ENCODE peak calls at places on chromosomes 7 and 10, in four cellular contexts. One of them, this sample, is unnamed.

GRCh38 chr7:7271094-7271874 is 88.9 kb downstream of the C1GALT1 start:
- DNase-seq in HL-60: no peak
- DNase-seq in IMR-90: no peak
- DNase-seq in AG10803: peak
- DNase-seq in this sample: peak

GRCh38 chr7:55449205-55449991 is 84.3 kb downstream of the LANCL2 start:
- DNase-seq in HL-60: no peak
- DNase-seq in IMR-90: no peak
- DNase-seq in AG10803: no peak
- DNase-seq in this sample: no peak

GRCh38 chr7:6146666-6147065 is 115.5 kb downstream of the ANKRD61 start:
- DNase-seq in AG10803: no peak
- DNase-seq in IMR-90: no peak
- DNase-seq in HL-60: no peak
- DNase-seq in this sample: no peak

GRCh38 chr7:82049442-82049841 is 279.6 kb upstream of the HGF start:
- DNase-seq in HL-60: no peak
- DNase-seq in AG10803: no peak
- DNase-seq in IMR-90: peak
- DNase-seq in this sample: no peak

GRCh38 chr10:110437761-110438341 is 59.9 kb upstream of the DUSP5 start:
- DNase-seq in AG10803: no peak
- DNase-seq in IMR-90: no peak
- DNase-seq in HL-60: no peak
- DNase-seq in this sample: no peak

GRCh38 chr7:90726623-90727022 is 130.5 kb downstream of the CDK14 start:
- DNase-seq in AG10803: peak
- DNase-seq in HL-60: no peak
- DNase-seq in IMR-90: peak
- DNase-seq in this sample: no peak

GRCh38 chr10:12782537-12782936 is 219.0 kb downstream of the CCDC3 start:
- DNase-seq in AG10803: peak
- DNase-seq in IMR-90: peak
- DNase-seq in HL-60: peak
- DNase-seq in this sample: peak

GRCh38 chr7:20684581-20684980 is 69.1 kb downstream of the ABCB5 start:
- DNase-seq in HL-60: no peak
- DNase-seq in AG10803: no peak
- DNase-seq in IMR-90: no peak
- DNase-seq in this sample: no peak

GRCh38 chr10:26438534-26439269 is 561 bp downstream of the APBB1IP start:
- DNase-seq in HL-60: no peak
- DNase-seq in AG10803: peak
- DNase-seq in IMR-90: no peak
- DNase-seq in this sample: peak

GRCh38 chr10:59337254-59337653 is 25.1 kb downstream of the FAM13C start:
- DNase-seq in HL-60: no peak
- DNase-seq in AG10803: peak
- DNase-seq in IMR-90: peak
- DNase-seq in this sample: no peak

GRCh38 chr10:76882245-76882644 is 755.4 kb downstream of the KCNMA1 start:
- DNase-seq in IMR-90: no peak
- DNase-seq in AG10803: no peak
- DNase-seq in HL-60: no peak
- DNase-seq in this sample: peak

GRCh38 chr7:101386558-101387199 is 24.0 kb downstream of the COL26A1 start:
- DNase-seq in HL-60: no peak
- DNase-seq in AG10803: peak
- DNase-seq in IMR-90: peak
- DNase-seq in this sample: peak

GRCh38 chr10:63099734-63100133 is 33.4 kb upstream of the NRBF2 start:
- DNase-seq in AG10803: no peak
- DNase-seq in HL-60: no peak
- DNase-seq in IMR-90: no peak
- DNase-seq in this sample: no peak

GRCh38 chr10:93146336-93146735 is 72.6 kb downstream of the CYP26A1 start:
- DNase-seq in IMR-90: no peak
- DNase-seq in AG10803: no peak
- DNase-seq in HL-60: no peak
- DNase-seq in this sample: no peak

GRCh38 chr10:78700413-78700812 is 368.4 kb upstream of the ZMIZ1 start:
- DNase-seq in AG10803: peak
- DNase-seq in HL-60: peak
- DNase-seq in IMR-90: peak
- DNase-seq in this sample: peak

GRCh38 chr10:44378626-44379025 is 6.3 kb downstream of the CXCL12 start:
- DNase-seq in AG10803: no peak
- DNase-seq in HL-60: no peak
- DNase-seq in IMR-90: no peak
- DNase-seq in this sample: no peak

GRCh38 chr7:70005885-70006284 is 407.6 kb downstream of the AUTS2 start:
- DNase-seq in AG10803: no peak
- DNase-seq in HL-60: no peak
- DNase-seq in IMR-90: no peak
- DNase-seq in this sample: no peak
- H3K4me3 ChIP-seq in AG10803: no peak
- H3K4me3 ChIP-seq in HL-60: no peak
- H3K4me3 ChIP-seq in IMR-90: no peak
- H3K4me3 ChIP-seq in this sample: no peak

GRCh38 chr10:126798649-126799048 is 106.6 kb upstream of the DOCK1 start:
- DNase-seq in AG10803: no peak
- DNase-seq in IMR-90: no peak
- DNase-seq in HL-60: no peak
- DNase-seq in this sample: no peak
- TF ChIP-seq CTCF in AG10803: no peak
- TF ChIP-seq CTCF in IMR-90: no peak
- TF ChIP-seq CTCF in HL-60: no peak
- TF ChIP-seq CTCF in this sample: no peak

GRCh38 chr7:43591551-43592180 is 8.8 kb downstream of the STK17A start:
- DNase-seq in AG10803: peak
- DNase-seq in IMR-90: peak
- DNase-seq in HL-60: no peak
- DNase-seq in this sample: no peak
- H3K4me3 ChIP-seq in AG10803: no peak
- H3K4me3 ChIP-seq in IMR-90: no peak
- H3K4me3 ChIP-seq in HL-60: no peak
- H3K4me3 ChIP-seq in this sample: no peak

GRCh38 chr7:17986826-17987225 is 40.8 kb downstream of the PRPS1L1 start:
- DNase-seq in HL-60: no peak
- DNase-seq in AG10803: peak
- DNase-seq in IMR-90: peak
- DNase-seq in this sample: no peak
- TF ChIP-seq CTCF in HL-60: no peak
- TF ChIP-seq CTCF in AG10803: no peak
- TF ChIP-seq CTCF in IMR-90: no peak
- TF ChIP-seq CTCF in this sample: no peak

DNA sequence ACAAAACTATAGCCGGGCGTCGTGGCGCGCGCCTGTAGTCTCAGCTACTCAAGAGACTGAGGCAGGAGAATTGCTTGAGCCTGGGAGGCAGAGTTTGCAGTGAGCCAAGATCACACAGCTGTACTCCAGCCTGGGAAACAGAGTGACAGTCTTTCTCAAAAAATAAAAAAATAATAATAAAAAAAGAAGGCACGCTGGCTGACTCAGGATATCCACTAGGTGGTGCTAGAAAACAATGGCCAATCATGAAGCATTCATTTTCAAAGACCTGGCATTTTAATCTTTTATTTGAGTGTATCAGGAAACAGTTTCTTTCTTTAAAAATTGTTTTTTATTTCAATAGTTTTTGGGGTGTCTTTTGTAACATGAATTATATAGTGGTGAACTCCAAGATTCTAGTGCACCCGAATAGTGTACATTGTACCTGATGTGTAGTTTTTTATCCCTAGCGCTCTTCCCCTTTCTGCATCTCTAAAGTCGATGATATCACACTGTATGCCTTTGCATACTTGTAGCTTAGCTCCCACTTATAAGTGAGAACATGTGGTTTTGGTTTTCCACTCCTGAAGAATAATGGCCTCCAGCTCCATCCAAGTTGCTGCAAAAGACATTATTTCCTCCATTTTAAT is 88.6 kb downstream of the LYZL1 start:
- DNase-seq in IMR-90: peak
- DNase-seq in AG10803: peak
- DNase-seq in HL-60: no peak
- DNase-seq in this sample: peak
- H3K4me3 ChIP-seq in IMR-90: no peak
- H3K4me3 ChIP-seq in AG10803: no peak
- H3K4me3 ChIP-seq in HL-60: no peak
- H3K4me3 ChIP-seq in this sample: no peak

GRCh38 chr7:47990592-47990991 is 11.2 kb upstream of the HUS1 start:
- DNase-seq in AG10803: no peak
- DNase-seq in IMR-90: no peak
- DNase-seq in HL-60: no peak
- DNase-seq in this sample: no peak

GRCh38 chr7:47991270-47991669 is 11.9 kb upstream of the HUS1 start:
- DNase-seq in HL-60: no peak
- DNase-seq in AG10803: no peak
- DNase-seq in IMR-90: no peak
- DNase-seq in this sample: no peak

GRCh38 chr7:47992446-47992845 is 13.0 kb upstream of the HUS1 start:
- DNase-seq in IMR-90: no peak
- DNase-seq in HL-60: no peak
- DNase-seq in AG10803: no peak
- DNase-seq in this sample: no peak

GRCh38 chr7:47991741-47992311 is 12.4 kb upstream of the HUS1 start:
- DNase-seq in HL-60: peak
- DNase-seq in AG10803: peak
- DNase-seq in IMR-90: peak
- DNase-seq in this sample: peak

GRCh38 chr7:47988496-47989386 is 9.3 kb upstream of the HUS1 start:
- DNase-seq in IMR-90: peak
- DNase-seq in AG10803: no peak
- DNase-seq in HL-60: no peak
- DNase-seq in this sample: peak
- TF ChIP-seq CTCF in IMR-90: peak
- TF ChIP-seq CTCF in AG10803: peak
- TF ChIP-seq CTCF in HL-60: peak
- TF ChIP-seq CTCF in this sample: peak